ENCODE peak calls at places on chromosomes 2 and 18, in eight cellular contexts. L is GM23338, S is endothelial cell, C is fibroblast of lung, B is HCT116, J is NCI-H1105 treated with DMSO at 0.1 percent for 48 hours, T is T1000, W is DND-41. G is an unnamed sample.

GRCh38 chr2:161136194-161136593 is 24.0 kb upstream of the TANK start:
- DNase-seq in L (no peak), S (no peak), C (no peak), B (no peak), J (no peak), T (no peak), W (no peak), G (no peak)

GRCh38 chr2:192887296-192887695 is 692.6 kb upstream of the TMEFF2 start:
- DNase-seq in L (no peak), S (no peak), C (no peak), B (no peak), J (peak), T (no peak), W (no peak), G (no peak)

GRCh38 chr2:27717070-27717453 is 53.4 kb downstream of the SLC4A1AP start:
- DNase-seq in L (peak), S (no peak), C (peak), B (no peak), J (no peak), T (peak), W (no peak), G (peak)

GRCh38 chr18:23459530-23459921 is 6.4 kb downstream of the RIOK3 start:
- DNase-seq in L (no peak), S (no peak), C (no peak), B (no peak), J (no peak), T (no peak), W (no peak), G (no peak)

GRCh38 chr2:127584047-127584446 is 48.6 kb downstream of the MYO7B start:
- DNase-seq in L (no peak), S (no peak), C (no peak), B (no peak), J (no peak), T (no peak), W (no peak), G (no peak)

GRCh38 chr2:230217424-230217823 is 2.4 kb downstream of the SP110 start:
- DNase-seq in L (no peak), S (no peak), C (no peak), B (no peak), J (no peak), T (no peak), W (no peak), G (no peak)

GRCh38 chr2:174612960-174613359 is 15.4 kb upstream of the WIPF1 start:
- DNase-seq in L (no peak), S (no peak), C (no peak), B (no peak), J (no peak), T (no peak), W (no peak), G (no peak)

GRCh38 chr2:120239488-120240287 is 13.0 kb upstream of the RALB start:
- DNase-seq in L (peak), S (peak), C (peak), B (no peak), J (no peak), T (peak), W (no peak), G (peak)

GRCh38 chr18:56162871-56163270 is 475.5 kb downstream of the TXNL1 start:
- DNase-seq in L (no peak), S (no peak), C (peak), B (no peak), J (no peak), T (no peak), W (no peak), G (no peak)

GRCh38 chr2:126975671-126976655 is 77.3 kb downstream of the TEX51 start:
- DNase-seq in L (peak), S (no peak), C (no peak), B (no peak), J (no peak), T (no peak), W (no peak), G (no peak)

GRCh38 chr2:183089192-183089851 is 10.8 kb downstream of the DUSP19 start:
- DNase-seq in L (no peak), S (no peak), C (no peak), B (no peak), J (no peak), T (no peak), W (no peak), G (no peak)

GRCh38 chr2:6994569-6994968 is 77.4 kb downstream of the RNF144A start:
- DNase-seq in L (no peak), S (no peak), C (no peak), B (no peak), J (no peak), T (no peak), W (no peak), G (no peak)

GRCh38 chr2:230690439-230690838 is 22.2 kb upstream of the CAB39 start:
- DNase-seq in L (no peak), S (no peak), C (peak), B (no peak), J (no peak), T (no peak), W (no peak), G (no peak)

GRCh38 chr2:217568289-217568985 is 434.4 kb downstream of the TNS1 start:
- DNase-seq in L (no peak), S (no peak), C (peak), B (no peak), J (no peak), T (no peak), W (no peak), G (no peak)

GRCh38 chr2:43192039-43192438 is 34.4 kb downstream of the ZFP36L2 start:
- DNase-seq in L (peak), S (no peak), C (no peak), B (no peak), J (no peak), T (no peak), W (peak), G (no peak)

GRCh38 chr18:24461996-24462395 is 1.6 kb downstream of the HRH4 start:
- DNase-seq in L (no peak), S (no peak), C (no peak), B (no peak), J (no peak), T (no peak), W (no peak), G (no peak)

GRCh38 chr2:168903888-168904287 is 2.8 kb downstream of the G6PC2 start:
- DNase-seq in L (no peak), S (no peak), C (no peak), B (no peak), J (no peak), T (no peak), W (no peak), G (no peak)

GRCh38 chr2:3223080-3223923 is 154.3 kb downstream of the EIPR1 start:
- DNase-seq in L (no peak), S (no peak), C (peak), B (no peak), J (no peak), T (no peak), W (no peak), G (no peak)

GRCh38 chr2:74530239-74531161 is 767 bp downstream of the HTRA2 start:
- DNase-seq in L (peak), S (peak), C (peak), B (no peak), J (peak), T (no peak), W (peak), G (peak)

GRCh38 chr2:64114063-64114911 is 29.9 kb downstream of the PELI1 start:
- DNase-seq in L (peak), S (no peak), C (peak), B (no peak), J (no peak), T (no peak), W (no peak), G (peak)

GRCh38 chr18:62596145-62597005 is 73.5 kb downstream of the ZCCHC2 start:
- DNase-seq in L (peak), S (peak), C (peak), B (no peak), J (no peak), T (no peak), W (no peak), G (no peak)

GRCh38 chr2:99863914-99864273 is 278.5 kb downstream of the AFF3 start:
- DNase-seq in L (no peak), S (no peak), C (peak), B (no peak), J (no peak), T (no peak), W (no peak), G (no peak)

GRCh38 chr2:46914578-46915230 is 902 bp downstream of the MCFD2 start:
- DNase-seq in L (no peak), S (no peak), C (no peak), B (no peak), J (no peak), T (no peak), W (no peak), G (peak)

GRCh38 chr18:79518028-79518682 is 122.4 kb downstream of the NFATC1 start:
- DNase-seq in L (no peak), S (peak), C (no peak), B (no peak), J (no peak), T (no peak), W (no peak), G (no peak)

GRCh38 chr2:121076885-121077549 is 208.0 kb downstream of the TFCP2L1 start:
- DNase-seq in L (peak), S (peak), C (peak), B (peak), J (peak), T (peak), W (peak), G (peak)

GRCh38 chr2:215680605-215681598 is 245.0 kb upstream of the FN1 start:
- DNase-seq in L (no peak), S (no peak), C (peak), B (no peak), J (no peak), T (no peak), W (peak), G (peak)

GRCh38 chr18:47749195-47749973 is 181.1 kb downstream of the SMAD2 start:
- DNase-seq in L (peak), S (peak), C (peak), B (peak), J (peak), T (peak), W (no peak), G (peak)

GRCh38 chr18:45962866-45963265 is 4.3 kb downstream of the EPG5 start:
- DNase-seq in L (no peak), S (no peak), C (peak), B (no peak), J (no peak), T (no peak), W (no peak), G (no peak)

GRCh38 chr18:54294274-54294673 is 25.0 kb downstream of the POLI start:
- DNase-seq in L (no peak), S (no peak), C (no peak), B (no peak), J (no peak), T (no peak), W (no peak), G (no peak)

GRCh38 chr2:83594841-83595720 is 864.0 kb downstream of the SUCLG1 start:
- DNase-seq in L (no peak), S (no peak), C (peak), B (no peak), J (no peak), T (no peak), W (no peak), G (no peak)

GRCh38 chr2:181575024-181575649 is 81.8 kb downstream of the CERKL start:
- DNase-seq in L (no peak), S (no peak), C (no peak), B (no peak), J (peak), T (no peak), W (no peak), G (no peak)

GRCh38 chr2:201448701-201449100 is 2.6 kb downstream of the TRAK2 start:
- DNase-seq in L (no peak), S (no peak), C (no peak), B (no peak), J (no peak), T (no peak), W (no peak), G (peak)

GRCh38 chr2:24402242-24403092 is 42.1 kb upstream of the ITSN2 start:
- DNase-seq in L (no peak), S (no peak), C (peak), B (no peak), J (no peak), T (no peak), W (no peak), G (no peak)

GRCh38 chr2:156538083-156538504 is 101.9 kb downstream of the GPD2 start:
- DNase-seq in L (peak), S (no peak), C (peak), B (no peak), J (no peak), T (no peak), W (no peak), G (no peak)

GRCh38 chr18:11124054-11124453 is 25.3 kb downstream of the PIEZO2 start:
- DNase-seq in L (no peak), S (no peak), C (no peak), B (no peak), J (no peak), T (no peak), W (no peak), G (no peak)

GRCh38 chr18:62790836-62791772 is 75.8 kb downstream of the PHLPP1 start:
- DNase-seq in L (no peak), S (no peak), C (peak), B (no peak), J (peak), T (no peak), W (no peak), G (no peak)

GRCh38 chr2:102253140-102253752 is 58.1 kb upstream of the IL1RL1 start:
- DNase-seq in L (no peak), S (no peak), C (no peak), B (no peak), J (no peak), T (no peak), W (no peak), G (no peak)

G was measured in PC-9.